ENCODE peak calls at places on chromosomes 4 and X, in seven cellular contexts. Y is HCT116, G is SK-N-SH, D is K562, U is H1, F is GM12878, R is HepG2. H is an unnamed sample.
A peak's percentile ranks its signal among the peaks of the same experiment; 100 is the strongest.

GRCh38 chr4:109671350-109671749 is 31.9 kb downstream of the CASP6 start:
- DNase-seq in G (no peak), U (no peak), F (no peak), R (no peak), Y (no peak), D (no peak), H (no peak)

GRCh38 chr4:113682730-113683129 is 78.8 kb downstream of the CAMK2D start:
- DNase-seq in R (no peak), D (no peak), F (no peak), U (no peak), Y (no peak), G (no peak), H (no peak)

GRCh38 chrX:131746491-131746968 is 202.7 kb downstream of the OR13H1 start:
- DNase-seq in F (peak; percentile 87), U (no peak), D (peak; percentile 48), Y (peak; percentile 2), G (peak; percentile 62), R (no peak), H (peak; percentile 90)

GRCh38 chr4:4334798-4335520 is 44.9 kb downstream of the ZBTB49 start:
- DNase-seq in U (peak; percentile 31), R (peak; percentile 60), G (peak; percentile 66), Y (peak; percentile 43), D (peak; percentile 59), F (no peak), H (peak; percentile 79)

GRCh38 chr4:57073559-57073958 is 36.6 kb downstream of the IGFBP7 start:
- DNase-seq in G (no peak), F (no peak), D (no peak), R (no peak), Y (no peak), U (no peak), H (no peak)

GRCh38 chrX:118802857-118803256 is 20.8 kb upstream of the ZCCHC12 start:
- DNase-seq in G (no peak), Y (no peak), D (no peak), U (no peak), R (no peak), F (no peak), H (no peak)

GRCh38 chr4:56077676-56078075 is 128.9 kb downstream of the CEP135 start:
- DNase-seq in U (no peak), F (no peak), G (peak; percentile 31), D (no peak), Y (no peak), R (no peak), H (peak; percentile 13)

GRCh38 chrX:16827225-16827624 is 41.0 kb downstream of the TXLNG start:
- DNase-seq in G (no peak), U (no peak), F (no peak), D (no peak), R (no peak), Y (no peak), H (no peak)

GRCh38 chr4:185817403-185817818 is 5.4 kb upstream of the SORBS2 start:
- DNase-seq in Y (no peak), R (peak; percentile 45), U (no peak), G (no peak), D (no peak), F (no peak), H (peak; percentile 48)

GRCh38 chr4:145248502-145248901 is 68.1 kb upstream of the OTUD4 start:
- DNase-seq in G (no peak), U (no peak), D (no peak), F (no peak), R (no peak), Y (no peak), H (no peak)

GRCh38 chr4:127776620-127777019 is 5.5 kb upstream of the HSPA4L start:
- DNase-seq in U (no peak), F (no peak), D (no peak), G (no peak), Y (no peak), R (peak; percentile 10), H (no peak)
- TF ChIP-seq JUND in U (no peak), F (no peak), D (no peak), G (no peak), Y (no peak), R (no peak), H (no peak)

GRCh38 chr4:176838611-176839411 is 46.1 kb upstream of the VEGFC start:
- DNase-seq in G (no peak), F (no peak), D (no peak), R (no peak), U (no peak), Y (no peak), H (no peak)

GRCh38 chr4:176839656-176840055 is 46.9 kb upstream of the VEGFC start:
- DNase-seq in D (no peak), Y (no peak), F (no peak), U (no peak), R (no peak), G (no peak), H (no peak)

GRCh38 chr4:176840166-176840565 is 47.4 kb upstream of the VEGFC start:
- DNase-seq in D (no peak), G (no peak), R (no peak), U (no peak), F (no peak), Y (no peak), H (no peak)

GRCh38 chr4:176844448-176844847 is 51.7 kb upstream of the VEGFC start:
- DNase-seq in R (no peak), F (no peak), Y (no peak), U (no peak), G (no peak), D (no peak), H (no peak)

GRCh38 chr4:176841730-176842129 is 49.0 kb upstream of the VEGFC start:
- DNase-seq in G (no peak), F (no peak), U (no peak), R (no peak), Y (no peak), D (no peak), H (no peak)
- TF ChIP-seq JUND in G (peak; percentile 99), F (no peak), U (no peak), R (no peak), Y (no peak), D (no peak), H (no peak)

DNA sequence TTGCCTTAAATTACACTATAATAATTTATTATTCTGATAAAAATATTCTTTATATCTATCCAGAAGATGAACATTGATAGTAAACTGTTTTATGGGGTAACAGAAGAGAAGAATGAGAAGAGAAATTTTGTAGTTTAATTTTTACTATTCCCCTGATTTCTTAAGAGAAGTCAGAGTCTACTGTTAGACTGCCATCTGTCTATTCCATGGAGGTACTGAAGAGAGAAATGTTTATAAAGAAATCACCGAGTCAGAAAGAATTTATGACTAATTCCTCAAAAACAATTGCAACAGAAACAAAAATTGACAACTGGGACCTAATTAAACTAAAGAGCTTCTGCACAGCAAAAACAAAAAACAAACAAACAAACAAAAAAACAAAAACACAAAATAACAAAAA is 149.9 kb downstream of the FGF16 start:
- DNase-seq in G (peak; percentile 4), U (no peak), R (no peak), Y (no peak), D (peak; percentile 8), F (no peak), H (no peak)
- TF ChIP-seq JUND in G (no peak), U (no peak), R (no peak), Y (no peak), D (no peak), F (no peak), H (no peak)

GRCh38 chrX:40261955-40262596 is 164.3 kb upstream of the BCOR start:
- DNase-seq in F (no peak), U (no peak), G (no peak), D (peak; percentile 46), Y (no peak), R (no peak), H (no peak)

GRCh38 chrX:40268126-40268525 is 170.4 kb upstream of the BCOR start:
- DNase-seq in U (no peak), F (no peak), D (no peak), R (no peak), G (no peak), Y (no peak), H (no peak)

GRCh38 chrX:40262641-40263560 is 165.1 kb upstream of the BCOR start:
- DNase-seq in R (peak; percentile 8), D (no peak), U (no peak), Y (peak; percentile 7), G (no peak), F (no peak), H (no peak)

GRCh38 chrX:40267334-40268118 is 169.8 kb upstream of the BCOR start:
- DNase-seq in D (no peak), U (no peak), R (no peak), Y (no peak), G (no peak), F (peak; percentile 19), H (no peak)

DNA sequence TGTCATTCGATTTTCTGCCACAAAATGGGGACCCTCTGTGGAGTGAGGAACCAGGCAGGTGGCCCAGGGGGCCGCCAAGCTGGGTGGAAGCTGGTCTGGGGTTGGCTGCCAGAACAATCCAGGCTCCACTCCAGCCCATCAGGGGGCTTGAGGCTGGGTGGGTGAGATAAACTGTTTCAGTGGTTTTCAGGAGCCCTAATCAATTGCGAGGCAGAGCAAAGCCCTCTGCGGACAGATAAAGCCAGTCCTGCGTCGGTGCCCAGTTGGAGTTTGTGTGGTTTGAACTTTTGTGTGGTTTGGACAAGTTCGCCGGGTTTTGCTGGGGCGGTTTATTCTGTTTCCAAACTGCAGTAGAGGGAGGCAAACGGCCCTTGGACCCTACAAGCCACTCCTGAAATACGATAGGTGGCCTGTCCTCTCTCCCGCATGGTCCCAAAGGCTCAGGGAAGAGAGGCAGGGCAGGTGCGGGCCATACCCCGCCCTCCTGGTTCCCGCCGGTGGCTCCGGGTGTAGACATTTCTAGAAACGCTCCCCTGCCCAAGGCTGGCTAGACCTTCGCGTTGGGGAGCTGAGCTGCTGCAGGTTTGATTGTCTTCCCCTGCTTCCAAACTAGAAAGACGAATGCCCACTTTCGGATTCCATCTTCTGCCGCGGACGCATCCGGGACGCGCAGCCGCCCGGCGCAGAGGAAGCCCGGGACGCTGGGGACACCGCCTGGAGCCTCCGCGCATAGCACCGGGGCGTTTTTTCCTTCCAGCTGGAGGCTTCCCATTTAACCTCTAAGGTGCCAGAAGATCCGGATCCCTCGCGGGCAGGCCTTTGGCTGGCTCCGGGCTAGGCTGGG is 169.0 kb upstream of the BCOR start:
- DNase-seq in R (peak; percentile 23), U (peak; percentile 19), G (peak; percentile 87), F (no peak), D (peak; percentile 68), Y (peak; percentile 29), H (peak; percentile 68)
- TF ChIP-seq JUND in R (no peak), U (no peak), G (no peak), F (no peak), D (no peak), Y (no peak), H (no peak)

GRCh38 chr4:126899382-126899801 is 733.4 kb upstream of the INTU start:
- DNase-seq in R (no peak), F (no peak), Y (peak; percentile 32), D (no peak), G (no peak), U (no peak), H (no peak)
- TF ChIP-seq JUND in R (no peak), F (no peak), Y (peak; percentile 43), D (no peak), G (peak; percentile 11), U (no peak), H (no peak)

DNA sequence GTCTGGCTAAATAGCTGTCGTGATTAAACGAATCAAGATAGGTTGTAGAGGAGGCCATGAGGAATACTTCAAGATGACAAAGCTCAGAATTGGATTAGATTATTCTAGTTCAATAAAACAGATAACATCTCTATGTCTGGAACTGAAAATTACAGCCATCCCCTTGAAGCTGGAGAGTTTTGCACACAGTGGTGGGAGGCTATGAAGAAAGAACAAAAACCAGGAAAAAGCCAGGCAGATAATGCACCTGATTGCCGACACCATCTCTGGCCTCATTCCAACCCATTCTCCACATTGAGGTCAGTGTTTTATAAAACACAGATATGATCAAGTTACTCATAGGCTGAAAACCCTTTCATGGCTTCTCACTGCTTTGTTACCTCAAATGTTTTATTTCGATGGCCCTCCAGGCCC is 188.3 kb downstream of the RASL11B start:
- DNase-seq in Y (no peak), U (no peak), F (no peak), D (no peak), R (no peak), G (peak; percentile 50), H (no peak)
- TF ChIP-seq JUND in Y (no peak), U (no peak), F (no peak), D (no peak), R (no peak), G (peak; percentile 72), H (no peak)